ENCODE peak calls at places on chromosomes 4 and X, in seven cellular contexts. One of them, this sample, is unnamed.

GRCh38 chrX:154013614-154014360 is 5.9 kb downstream of the IRAK1 start:
- DNase-seq in GDM1: peak
- DNase-seq in NCI-H510A: no peak
- DNase-seq in mesendoderm: peak
- DNase-seq in G401: peak
- DNase-seq in myocyte: no peak
- DNase-seq in HFFc6: no peak
- DNase-seq in this sample: peak

GRCh38 chr4:169612869-169613859 is 781 bp upstream of the NEK1 start:
- DNase-seq in GDM1: peak
- DNase-seq in HFFc6: peak
- DNase-seq in G401: peak
- DNase-seq in myocyte: peak
- DNase-seq in mesendoderm: peak
- DNase-seq in NCI-H510A: peak
- DNase-seq in this sample: peak

GRCh38 chr4:145619639-145619996 is 433 bp downstream of the MMAA start:
- DNase-seq in myocyte: peak
- DNase-seq in HFFc6: peak
- DNase-seq in mesendoderm: no peak
- DNase-seq in G401: no peak
- DNase-seq in GDM1: no peak
- DNase-seq in NCI-H510A: no peak
- DNase-seq in this sample: peak

GRCh38 chrX:27591938-27592337 is 1.8 kb downstream of the DCAF8L2 start:
- DNase-seq in NCI-H510A: no peak
- DNase-seq in G401: no peak
- DNase-seq in HFFc6: no peak
- DNase-seq in myocyte: no peak
- DNase-seq in mesendoderm: no peak
- DNase-seq in GDM1: no peak
- DNase-seq in this sample: no peak

GRCh38 chr4:5979981-5980380 is 38.2 kb downstream of the C4orf50 start:
- DNase-seq in NCI-H510A: peak
- DNase-seq in G401: peak
- DNase-seq in HFFc6: no peak
- DNase-seq in GDM1: no peak
- DNase-seq in myocyte: peak
- DNase-seq in mesendoderm: peak
- DNase-seq in this sample: peak

GRCh38 chrX:102651968-102652744 is 873 bp downstream of the GPRASP1 start:
- DNase-seq in HFFc6: peak
- DNase-seq in G401: peak
- DNase-seq in mesendoderm: peak
- DNase-seq in myocyte: peak
- DNase-seq in GDM1: no peak
- DNase-seq in NCI-H510A: peak
- DNase-seq in this sample: peak

GRCh38 chr4:28675582-28675981 is 1814.9 kb downstream of the STIM2 start:
- DNase-seq in G401: no peak
- DNase-seq in HFFc6: peak
- DNase-seq in GDM1: no peak
- DNase-seq in myocyte: no peak
- DNase-seq in NCI-H510A: no peak
- DNase-seq in mesendoderm: no peak
- DNase-seq in this sample: no peak

GRCh38 chrX:916235-916609 is 285.6 kb downstream of the SHOX start:
- DNase-seq in NCI-H510A: no peak
- DNase-seq in HFFc6: peak
- DNase-seq in GDM1: no peak
- DNase-seq in mesendoderm: no peak
- DNase-seq in G401: no peak
- DNase-seq in myocyte: no peak
- DNase-seq in this sample: no peak

GRCh38 chrX:153625271-153626024 is 21.6 kb upstream of the DUSP9 start:
- DNase-seq in GDM1: no peak
- DNase-seq in G401: no peak
- DNase-seq in NCI-H510A: no peak
- DNase-seq in HFFc6: no peak
- DNase-seq in myocyte: no peak
- DNase-seq in mesendoderm: no peak
- DNase-seq in this sample: no peak

GRCh38 chr4:100875296-100876040 is 357.6 kb upstream of the EMCN start:
- DNase-seq in GDM1: no peak
- DNase-seq in mesendoderm: peak
- DNase-seq in NCI-H510A: no peak
- DNase-seq in G401: no peak
- DNase-seq in HFFc6: no peak
- DNase-seq in myocyte: no peak
- DNase-seq in this sample: no peak

GRCh38 chr4:29805245-29805644 is 914.9 kb upstream of the PCDH7 start:
- DNase-seq in GDM1: no peak
- DNase-seq in HFFc6: no peak
- DNase-seq in G401: no peak
- DNase-seq in NCI-H510A: no peak
- DNase-seq in mesendoderm: peak
- DNase-seq in myocyte: peak
- DNase-seq in this sample: peak

GRCh38 chrX:40878821-40879571 is 143.7 kb upstream of the MED14 start:
- DNase-seq in G401: no peak
- DNase-seq in myocyte: no peak
- DNase-seq in HFFc6: no peak
- DNase-seq in NCI-H510A: no peak
- DNase-seq in mesendoderm: peak
- DNase-seq in GDM1: no peak
- DNase-seq in this sample: no peak

GRCh38 chr4:138438608-138439007 is 196.5 kb upstream of the SLC7A11 start:
- DNase-seq in G401: no peak
- DNase-seq in HFFc6: no peak
- DNase-seq in GDM1: no peak
- DNase-seq in mesendoderm: no peak
- DNase-seq in NCI-H510A: no peak
- DNase-seq in myocyte: no peak
- DNase-seq in this sample: no peak

GRCh38 chr4:3525532-3526430 is 6.4 kb downstream of the LRPAP1 start:
- DNase-seq in HFFc6: no peak
- DNase-seq in NCI-H510A: no peak
- DNase-seq in myocyte: no peak
- DNase-seq in G401: no peak
- DNase-seq in GDM1: no peak
- DNase-seq in mesendoderm: no peak
- DNase-seq in this sample: no peak

GRCh38 chr4:184807261-184807660 is 18.5 kb downstream of the ACSL1 start:
- DNase-seq in myocyte: no peak
- DNase-seq in HFFc6: no peak
- DNase-seq in G401: peak
- DNase-seq in GDM1: no peak
- DNase-seq in NCI-H510A: no peak
- DNase-seq in mesendoderm: no peak
- DNase-seq in this sample: no peak

GRCh38 chr4:24382381-24382780 is 202.0 kb downstream of the DHX15 start:
- DNase-seq in NCI-H510A: no peak
- DNase-seq in G401: no peak
- DNase-seq in HFFc6: no peak
- DNase-seq in mesendoderm: no peak
- DNase-seq in myocyte: peak
- DNase-seq in GDM1: no peak
- DNase-seq in this sample: no peak

GRCh38 chrX:19303216-19303880 is 40.4 kb upstream of the PDHA1 start:
- DNase-seq in G401: no peak
- DNase-seq in GDM1: no peak
- DNase-seq in myocyte: peak
- DNase-seq in NCI-H510A: no peak
- DNase-seq in mesendoderm: no peak
- DNase-seq in HFFc6: peak
- DNase-seq in this sample: no peak